ENCODE peak calls at places on chromosome 13, in six cellular contexts. R is CD8-positive, alpha-beta T cell; K is endothelial cell; L is tibial nerve; B is progenitor cell of endocrine pancreas; C is foreskin fibroblast. D is an unnamed sample.

GRCh38 chr13:98147521-98147920 is 4.6 kb downstream of the FARP1 start:
- DNase-seq in R (no peak), K (no peak), L (no peak), B (no peak), C (peak), D (no peak)

GRCh38 chr13:98677398-98677797 is 75.1 kb downstream of the SLC15A1 start:
- DNase-seq in R (no peak), K (no peak), L (no peak), B (no peak), C (peak), D (no peak)

GRCh38 chr13:50080158-50080855 is 65.1 kb downstream of the KCNRG start:
- DNase-seq in R (no peak), K (peak), L (peak), B (no peak), C (peak), D (no peak)

GRCh38 chr13:100409132-100409531 is 179.5 kb downstream of the GGACT start:
- DNase-seq in R (no peak), K (no peak), L (no peak), B (no peak), C (no peak), D (no peak)

GRCh38 chr13:63124863-63125262 is 1709.2 kb upstream of the PCDH20 start:
- DNase-seq in R (no peak), K (no peak), L (no peak), B (no peak), C (peak), D (no peak)

GRCh38 chr13:60629158-60629557 is 232.1 kb downstream of the TDRD3 start:
- DNase-seq in R (no peak), K (no peak), L (no peak), B (no peak), C (no peak), D (no peak)

GRCh38 chr13:52158629-52159158 is 703 bp downstream of the NEK3 start:
- DNase-seq in R (no peak), K (no peak), L (peak), B (no peak), C (peak), D (peak)

GRCh38 chr13:36822786-36823185 is 3.8 kb downstream of the RFXAP start:
- DNase-seq in R (no peak), K (no peak), L (no peak), B (no peak), C (no peak), D (no peak)

GRCh38 chr13:42762917-42763316 is 18.5 kb upstream of the FAM216B start:
- DNase-seq in R (no peak), K (no peak), L (no peak), B (no peak), C (peak), D (no peak)

GRCh38 chr13:25203256-25203794 is 31.2 kb upstream of the AMER2 start:
- DNase-seq in R (no peak), K (no peak), L (no peak), B (no peak), C (no peak), D (no peak)

GRCh38 chr13:99303863-99304521 is 3.2 kb downstream of the GPR183 start:
- DNase-seq in R (no peak), K (no peak), L (no peak), B (no peak), C (no peak), D (no peak)

GRCh38 chr13:46571189-46571901 is 18.4 kb downstream of the LRCH1 start:
- DNase-seq in R (no peak), K (no peak), L (no peak), B (no peak), C (peak), D (no peak)

GRCh38 chr13:98475521-98475920 is 101.4 kb downstream of the STK24 start:
- DNase-seq in R (no peak), K (peak), L (no peak), B (no peak), C (no peak), D (peak)

GRCh38 chr13:25462301-25463125 is 90.7 kb downstream of the ATP8A2 start:
- DNase-seq in R (no peak), K (no peak), L (no peak), B (no peak), C (peak), D (no peak)

GRCh38 chr13:58369941-58370340 is 738.4 kb downstream of the PCDH17 start:
- DNase-seq in R (no peak), K (no peak), L (no peak), B (no peak), C (no peak), D (no peak)

GRCh38 chr13:84917252-84917878 is 881.9 kb downstream of the SLITRK6 start:
- DNase-seq in R (no peak), K (no peak), L (no peak), B (no peak), C (peak), D (no peak)

GRCh38 chr13:77230560-77230959 is 96.3 kb downstream of the MYCBP2 start:
- DNase-seq in R (no peak), K (no peak), L (no peak), B (no peak), C (no peak), D (no peak)

GRCh38 chr13:28552288-28552687 is 57.4 kb upstream of the FLT1 start:
- DNase-seq in R (no peak), K (no peak), L (no peak), B (no peak), C (no peak), D (no peak)

GRCh38 chr13:28557725-28558124 is 62.8 kb upstream of the FLT1 start:
- DNase-seq in R (no peak), K (no peak), L (no peak), B (no peak), C (no peak), D (no peak)

GRCh38 chr13:28551498-28551895 is 56.6 kb upstream of the FLT1 start:
- DNase-seq in R (no peak), K (no peak), L (no peak), B (no peak), C (no peak), D (no peak)

GRCh38 chr13:28550721-28551497 is 56.0 kb upstream of the FLT1 start:
- DNase-seq in R (no peak), K (no peak), L (no peak), B (no peak), C (no peak), D (no peak)

DNA sequence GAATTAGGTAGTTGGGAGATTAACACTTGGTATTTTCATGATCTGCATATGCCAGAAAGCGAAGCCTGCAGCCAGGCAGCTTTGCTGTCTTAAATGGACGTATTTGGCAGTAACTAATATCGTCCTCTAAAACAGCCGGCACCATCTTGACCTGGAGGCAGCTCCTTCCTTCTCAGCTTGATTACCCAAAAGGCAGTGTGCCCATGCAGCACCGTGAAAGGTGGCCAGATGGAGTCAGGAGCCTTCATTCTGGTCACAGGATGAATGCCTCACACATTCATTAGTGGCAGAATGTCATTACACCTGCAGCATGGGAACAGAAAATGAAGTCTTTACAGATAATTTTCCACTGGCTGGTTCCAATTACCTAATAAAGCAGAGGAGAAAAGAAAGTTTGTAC is 59.0 kb upstream of the FLT1 start:
- DNase-seq in R (no peak), K (no peak), L (no peak), B (no peak), C (no peak), D (no peak)
- TF ChIP-seq CTCF in R (no peak), K (no peak), L (no peak), B (no peak), C (no peak), D (no peak)

DNA sequence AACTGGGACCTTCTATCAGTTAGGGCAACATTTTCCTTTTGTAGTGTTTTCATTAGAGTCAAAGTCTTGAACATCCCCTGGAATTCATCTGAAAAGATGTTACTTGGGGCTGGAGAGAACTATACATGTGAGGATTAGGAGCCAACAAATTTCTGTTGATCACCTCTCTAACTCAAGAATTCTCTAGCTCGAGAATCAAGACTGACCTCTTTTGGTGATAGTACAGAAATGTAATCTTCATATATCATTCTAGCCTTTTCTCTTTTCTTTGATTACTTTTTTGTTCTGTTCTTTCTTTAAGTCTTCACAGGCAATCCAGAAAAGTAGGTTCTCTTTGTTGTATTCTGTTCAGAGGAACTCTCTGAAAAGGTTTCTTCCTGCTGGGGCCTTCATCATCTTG is 26.4 kb downstream of the ELF1 start:
- DNase-seq in R (no peak), K (no peak), L (no peak), B (no peak), C (no peak), D (no peak)
- TF ChIP-seq CTCF in R (peak), K (no peak), L (no peak), B (no peak), C (no peak), D (no peak)

DNA sequence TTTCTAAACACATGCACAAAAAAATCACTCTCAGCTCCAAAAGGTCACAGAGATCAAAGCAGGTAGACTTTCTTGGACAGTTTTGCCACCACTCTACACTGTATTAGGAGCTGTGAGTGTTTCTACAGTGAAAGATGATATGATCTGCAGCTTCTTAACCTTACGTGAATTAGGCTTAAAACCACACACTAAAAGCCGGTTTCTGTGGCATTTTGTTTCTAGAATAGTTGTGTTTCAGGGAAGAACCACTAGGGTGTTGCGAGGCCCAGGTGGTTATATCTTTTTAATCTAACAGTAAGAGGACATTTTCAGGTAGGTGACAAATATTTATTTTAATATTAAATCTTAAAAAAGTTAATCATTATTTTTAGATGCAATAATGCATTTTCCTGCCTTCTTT is 216.4 kb downstream of the KLF5 start:
- DNase-seq in R (no peak), K (no peak), L (no peak), B (no peak), C (no peak), D (no peak)
- TF ChIP-seq CTCF in R (no peak), K (no peak), L (no peak), B (peak), C (no peak), D (no peak)

DNA sequence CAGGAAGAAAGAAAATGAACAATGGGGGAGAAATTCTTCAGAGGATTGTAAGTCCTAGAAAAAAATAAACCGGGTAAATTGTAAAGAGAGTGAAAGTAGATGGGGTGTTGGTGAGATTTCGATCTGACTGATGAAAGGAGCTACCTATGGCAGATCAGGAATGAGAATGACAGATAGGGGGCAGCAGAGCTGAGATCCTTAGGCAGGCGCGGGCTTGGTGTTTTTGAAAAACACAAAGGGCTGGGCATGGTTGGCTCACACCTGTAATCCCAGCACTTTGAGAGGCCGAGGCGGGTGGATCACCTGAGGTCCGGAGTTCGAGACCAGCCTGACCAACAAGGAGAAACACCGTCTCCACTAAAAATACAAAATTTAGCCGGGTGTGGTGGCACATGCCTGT is 1468.6 kb upstream of the SLC10A2 start:
- DNase-seq in R (no peak), K (no peak), L (no peak), B (no peak), C (no peak), D (no peak)
- TF ChIP-seq CTCF in R (no peak), K (peak), L (no peak), B (no peak), C (no peak), D (no peak)

DNA sequence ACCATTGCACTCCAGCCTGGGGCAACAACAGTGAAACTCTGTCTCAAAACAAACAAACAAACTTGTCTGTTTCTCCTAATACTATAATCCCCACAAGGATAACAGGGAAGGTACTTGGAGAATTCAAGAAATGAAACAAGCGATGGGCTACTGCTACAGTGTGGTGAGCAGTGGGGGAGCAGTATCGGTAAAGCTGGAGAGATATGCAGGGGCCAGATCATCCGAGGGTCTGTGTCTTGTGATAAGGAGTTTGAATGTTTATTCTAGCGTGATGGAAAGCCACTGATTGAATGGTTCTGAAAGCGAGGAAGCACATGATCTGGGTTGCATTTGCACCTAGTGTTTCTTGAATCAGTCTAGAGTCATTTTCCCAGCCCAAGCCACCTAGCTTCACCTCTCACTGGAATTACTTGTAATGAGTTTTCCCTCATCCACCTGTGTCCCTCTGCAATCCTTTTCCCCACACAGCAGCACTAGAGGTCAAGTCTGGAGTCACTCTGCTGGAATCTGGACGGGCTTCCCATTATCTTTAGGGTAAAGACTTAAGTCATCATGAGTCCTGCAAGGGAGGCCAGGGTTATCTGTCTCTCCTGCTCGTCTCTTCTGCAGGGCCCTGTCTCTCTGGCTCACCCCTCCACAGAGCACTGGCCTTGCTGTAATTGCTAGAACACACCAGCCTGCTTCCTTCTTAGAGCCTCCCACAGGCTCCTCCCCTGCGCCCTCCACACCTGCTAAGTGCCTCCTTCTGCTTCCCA is 162.3 kb downstream of the KLF5 start:
- DNase-seq in R (no peak), K (peak), L (no peak), B (no peak), C (no peak), D (peak)
- TF ChIP-seq CTCF in R (no peak), K (no peak), L (no peak), B (no peak), C (no peak), D (no peak)

GRCh38 chr13:35524192-35524591 is 47.7 kb upstream of the MAB21L1 start:
- DNase-seq in R (no peak), K (no peak), L (no peak), B (no peak), C (peak), D (no peak)

GRCh38 chr13:35514166-35514565 is 37.7 kb upstream of the MAB21L1 start:
- DNase-seq in R (no peak), K (no peak), L (no peak), B (no peak), C (no peak), D (no peak)

GRCh38 chr13:35512271-35512920 is 35.9 kb upstream of the MAB21L1 start:
- DNase-seq in R (no peak), K (no peak), L (peak), B (no peak), C (peak), D (no peak)

GRCh38 chr13:35514801-35515502 is 38.5 kb upstream of the MAB21L1 start:
- DNase-seq in R (no peak), K (no peak), L (no peak), B (no peak), C (no peak), D (no peak)

GRCh38 chr13:35518337-35518736 is 41.8 kb upstream of the MAB21L1 start:
- DNase-seq in R (no peak), K (no peak), L (no peak), B (no peak), C (no peak), D (no peak)
- TF ChIP-seq CTCF in R (no peak), K (no peak), L (no peak), B (no peak), C (no peak), D (no peak)

D was measured in Calu3.